ENCODE peak calls at places on chromosomes 12 and 14, in nine cellular contexts. H is PC-3, D is fibroblast of the aortic adventitia, N is esophagus squamous epithelium, U is astrocyte of the spinal cord, V is tibial artery, B is nephron progenitor cell, A is WTC11, Z is mesothelial cell of epicardium. C is an unnamed sample.

GRCh38 chr12:69966839-69967238 is 141.8 kb downstream of the MYRFL start:
- DNase-seq in H (peak; percentile 92), D (peak; percentile 50), N (no peak), U (no peak), V (no peak), B (no peak), A (no peak), Z (no peak), C (no peak)

GRCh38 chr12:132471011-132471857 is 18.7 kb upstream of the FBRSL1 start:
- DNase-seq in H (no peak), D (no peak), N (no peak), U (no peak), V (no peak), B (no peak), A (no peak), Z (no peak), C (no peak)

GRCh38 chr12:852864-853263 is 96.6 kb downstream of the RAD52 start:
- DNase-seq in H (peak; percentile 40), D (no peak), N (no peak), U (no peak), V (no peak), B (no peak), A (no peak), Z (no peak), C (no peak)

GRCh38 chr14:103109789-103110415 is 13.4 kb upstream of the TNFAIP2 start:
- DNase-seq in H (peak; percentile 70), D (peak; percentile 73), N (no peak), U (peak; percentile 72), V (no peak), B (peak; percentile 42), A (no peak), Z (no peak), C (peak; percentile 61)

GRCh38 chr14:69615471-69616407 is 4.3 kb downstream of the SUSD6 start:
- DNase-seq in H (no peak), D (peak; percentile 87), N (no peak), U (peak; percentile 87), V (peak; percentile 74), B (no peak), A (no peak), Z (no peak), C (no peak)

GRCh38 chr12:131030472-131031328 is 77.0 kb downstream of the ADGRD1 start:
- DNase-seq in H (no peak), D (no peak), N (no peak), U (no peak), V (no peak), B (no peak), A (no peak), Z (no peak), C (no peak)

GRCh38 chr12:53218551-53219114 is 11.6 kb upstream of the ITGB7 start:
- DNase-seq in H (no peak), D (peak; percentile 66), N (no peak), U (no peak), V (peak; percentile 77), B (no peak), A (no peak), Z (no peak), C (no peak)

GRCh38 chr12:105334001-105334400 is 3.5 kb downstream of the C12orf75 start:
- DNase-seq in H (no peak), D (peak; percentile 80), N (no peak), U (peak; percentile 80), V (no peak), B (no peak), A (no peak), Z (no peak), C (no peak)

GRCh38 chr12:79886917-79887519 is 47.9 kb downstream of the PPP1R12A start:
- DNase-seq in H (peak; percentile 84), D (peak; percentile 80), N (no peak), U (peak; percentile 72), V (no peak), B (no peak), A (no peak), Z (no peak), C (no peak)

GRCh38 chr12:54140958-54141388 is 47.8 kb downstream of the SMUG1 start:
- DNase-seq in H (no peak), D (peak; percentile 65), N (no peak), U (no peak), V (peak; percentile 87), B (no peak), A (no peak), Z (peak; percentile 62), C (no peak)

GRCh38 chr12:12627308-12627827 is 15.7 kb downstream of the CREBL2 start:
- DNase-seq in H (no peak), D (no peak), N (no peak), U (no peak), V (no peak), B (no peak), A (no peak), Z (no peak), C (no peak)

GRCh38 chr14:50432131-50432530 is 35.5 kb upstream of the CDKL1 start:
- DNase-seq in H (no peak), D (no peak), N (no peak), U (no peak), V (no peak), B (no peak), A (no peak), Z (no peak), C (no peak)

DNA sequence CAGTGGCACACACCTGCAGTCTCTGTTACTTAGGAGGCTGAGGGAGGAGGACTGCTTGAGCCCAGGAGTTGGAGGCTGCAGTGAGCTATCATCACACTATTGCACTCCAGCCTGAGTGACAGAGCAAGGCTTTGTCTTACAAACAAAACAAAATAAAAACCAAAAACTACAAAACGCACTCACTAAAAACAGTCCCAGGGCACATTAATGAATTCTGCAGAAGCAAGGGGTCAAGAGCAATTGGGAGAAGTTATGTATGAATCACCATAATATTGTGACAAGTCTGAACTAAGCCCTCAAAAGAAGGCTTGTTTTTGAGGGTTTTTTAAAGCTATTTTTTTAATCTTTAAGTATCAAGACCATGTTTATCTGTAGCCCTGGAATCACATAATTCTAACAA is 201.1 kb downstream of the MED13L start:
- DNase-seq in H (no peak), D (no peak), N (no peak), U (no peak), V (no peak), B (no peak), A (no peak), Z (no peak), C (no peak)
- TF ChIP-seq CTCF in H (no peak), D (no peak), N (no peak), U (no peak), V (no peak), B (no peak), A (no peak), Z (no peak), C (no peak)

GRCh38 chr14:78566017-78566858 is 396.1 kb downstream of the NRXN3 start:
- DNase-seq in H (peak; percentile 81), D (peak; percentile 79), N (no peak), U (peak; percentile 75), V (peak; percentile 75), B (peak; percentile 91), A (peak; percentile 90), Z (peak; percentile 51), C (peak; percentile 91)
- TF ChIP-seq CTCF in H (peak; percentile 77), D (peak; percentile 89), N (peak; percentile 53), U (peak; percentile 87), V (peak; percentile 60), B (peak; percentile 70), A (peak; percentile 43), Z (peak; percentile 63), C (peak; percentile 78)

DNA sequence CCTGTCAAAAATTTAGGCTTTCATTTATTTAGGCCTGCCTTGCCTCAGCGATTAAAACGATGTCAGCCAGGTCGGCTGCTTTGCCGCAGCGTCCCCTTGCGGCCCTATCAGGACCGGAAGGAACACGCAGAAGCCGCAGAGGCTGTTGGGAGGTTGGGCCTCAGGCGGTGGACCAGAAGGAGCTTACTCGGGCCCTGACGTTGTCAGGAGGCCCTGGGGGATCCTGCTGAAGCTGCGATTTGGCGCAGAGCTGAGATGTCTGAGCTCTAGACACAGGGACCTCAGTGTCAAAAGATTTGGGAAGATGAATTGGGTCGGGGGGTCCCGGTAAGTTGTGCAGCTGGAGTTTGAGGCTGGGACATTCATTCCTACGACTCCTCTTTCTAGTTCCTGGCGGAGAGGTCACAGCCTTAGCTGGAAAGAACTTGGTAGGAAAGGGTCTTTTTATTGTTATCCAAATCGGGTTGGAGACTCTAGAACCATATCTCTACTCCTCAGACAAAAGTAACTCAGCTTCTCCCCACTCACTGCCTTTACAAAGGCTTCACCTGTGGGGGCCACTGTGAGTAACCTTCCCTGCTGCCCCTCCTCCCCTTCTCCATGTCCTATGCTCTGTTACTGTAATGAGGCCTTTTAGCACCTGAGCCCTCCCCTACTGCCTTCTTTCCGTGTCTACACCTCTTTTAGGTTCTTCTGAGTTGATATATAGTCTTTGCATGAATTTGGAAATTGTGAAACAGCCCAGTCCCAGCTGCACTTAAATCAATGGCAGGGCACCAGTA is 6.6 kb upstream of the ABCD2 start:
- DNase-seq in H (no peak), D (no peak), N (no peak), U (no peak), V (no peak), B (no peak), A (peak; percentile 60), Z (no peak), C (no peak)
- TF ChIP-seq CTCF in H (no peak), D (no peak), N (no peak), U (no peak), V (no peak), B (no peak), A (no peak), Z (no peak), C (no peak)

GRCh38 chr12:48104531-48104930 is 1.3 kb downstream of the SENP1 start:
- DNase-seq in H (peak; percentile 76), D (no peak), N (no peak), U (no peak), V (no peak), B (no peak), A (no peak), Z (no peak), C (no peak)

GRCh38 chr12:48105867-48106563 is at the start of gene SENP1:
- DNase-seq in H (peak; percentile 85), D (peak; percentile 90), N (peak; percentile 57), U (peak; percentile 90), V (peak; percentile 92), B (peak; percentile 88), A (peak; percentile 93), Z (peak; percentile 54), C (peak; percentile 86)

GRCh38 chr12:48107252-48107613 is 1.4 kb upstream of the SENP1 start:
- DNase-seq in H (no peak), D (no peak), N (no peak), U (no peak), V (no peak), B (no peak), A (no peak), Z (no peak), C (no peak)

GRCh38 chr12:48106574-48107251 is 834 bp upstream of the SENP1 start:
- DNase-seq in H (no peak), D (no peak), N (no peak), U (no peak), V (no peak), B (no peak), A (no peak), Z (no peak), C (no peak)

DNA sequence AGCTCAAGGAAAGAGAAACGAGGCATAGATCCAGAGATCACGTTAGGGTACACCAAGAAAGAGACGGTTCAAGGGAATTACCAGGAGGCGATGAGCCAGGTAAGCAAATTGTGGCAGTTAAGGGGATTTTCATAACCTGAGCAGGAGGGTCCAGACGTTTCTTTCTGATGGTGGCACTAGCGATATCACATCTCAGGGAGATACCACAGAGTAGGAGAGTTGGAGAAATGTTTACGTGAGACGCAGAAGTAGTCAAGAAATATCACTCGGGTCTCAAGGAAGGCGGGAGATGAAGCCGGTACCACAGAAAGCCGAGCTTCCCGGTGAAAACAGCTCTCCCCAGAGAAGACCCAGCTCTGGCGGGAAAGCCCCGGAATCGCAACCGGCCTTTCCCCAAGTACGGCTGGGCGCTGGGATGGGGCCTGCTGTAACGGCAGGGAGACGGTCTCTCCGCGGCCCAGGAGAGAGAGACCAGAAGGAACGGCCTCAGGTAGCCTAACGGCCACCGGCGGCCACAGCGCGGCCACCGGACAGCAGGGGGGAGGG is 485 bp downstream of the SENP1 start:
- DNase-seq in H (peak; percentile 27), D (peak; percentile 13), N (no peak), U (no peak), V (no peak), B (no peak), A (no peak), Z (peak; percentile 29), C (no peak)
- TF ChIP-seq CTCF in H (no peak), D (no peak), N (no peak), U (no peak), V (no peak), B (no peak), A (no peak), Z (no peak), C (no peak)